ENCODE peak calls at places on chromosomes 7 and 10, in six cellular contexts. L is NCI-H2081; X is HuH-7; Q is frontal cortex; C is CD4-positive, alpha-beta memory T cell; N is ureter. Z is an unnamed sample.

GRCh38 chr10:60944159-60944909 is at the start of gene RHOBTB1:
- DNase-seq in L (peak), C (peak), N (peak), Q (peak), X (peak), Z (peak)

GRCh38 chr10:70592746-70593512 is 9.6 kb downstream of the PRF1 start:
- DNase-seq in X (no peak), Q (no peak), N (no peak), C (no peak), L (no peak), Z (no peak)

GRCh38 chr10:95819620-95820329 is 63.8 kb downstream of the ENTPD1 start:
- DNase-seq in X (no peak), C (no peak), Q (no peak), N (no peak), L (no peak), Z (no peak)

GRCh38 chr7:18573410-18574234 is 78.1 kb downstream of the HDAC9 start:
- DNase-seq in Q (no peak), N (no peak), C (no peak), L (no peak), X (no peak), Z (no peak)

GRCh38 chr7:116571037-116571436 is 46.2 kb downstream of the CAV1 start:
- DNase-seq in X (no peak), N (no peak), L (no peak), Q (no peak), C (no peak), Z (no peak)

GRCh38 chr7:145848691-145849090 is 267.9 kb upstream of the CNTNAP2 start:
- DNase-seq in N (no peak), X (peak), C (no peak), Q (no peak), L (peak), Z (no peak)

GRCh38 chr7:8078418-8078817 is 109.8 kb downstream of the GLCCI1 start:
- DNase-seq in N (no peak), Q (no peak), C (no peak), X (no peak), L (no peak), Z (no peak)

GRCh38 chr10:72740526-72740925 is 48.6 kb downstream of the MCU start:
- DNase-seq in C (no peak), Q (no peak), L (no peak), N (no peak), X (no peak), Z (no peak)

GRCh38 chr10:77989081-77989724 is 40.1 kb downstream of the POLR3A start:
- DNase-seq in C (no peak), X (no peak), L (no peak), Q (no peak), N (no peak), Z (no peak)

GRCh38 chr7:76262683-76263402 is 39.6 kb upstream of the HSPB1 start:
- DNase-seq in Q (peak), X (peak), L (peak), N (no peak), C (no peak), Z (no peak)

GRCh38 chr7:35424869-35425495 is 171.1 kb upstream of the TBX20 start:
- DNase-seq in Q (peak), L (peak), C (peak), N (no peak), X (peak), Z (peak)

GRCh38 chr7:114409750-114410149 is 4.9 kb upstream of the FOXP2 start:
- DNase-seq in C (no peak), Q (no peak), N (no peak), L (no peak), X (no peak), Z (no peak)

GRCh38 chr10:75868601-75869000 is 437.2 kb downstream of the LRMDA start:
- DNase-seq in L (no peak), Q (no peak), C (no peak), N (no peak), X (no peak), Z (no peak)

GRCh38 chr10:88076027-88076880 is 212.8 kb downstream of the PTEN start:
- DNase-seq in L (no peak), N (no peak), X (no peak), Q (no peak), C (no peak), Z (no peak)

GRCh38 chr10:47021850-47022249 is 110.6 kb downstream of the PTPN20 start:
- DNase-seq in N (peak), L (no peak), X (no peak), C (no peak), Q (peak), Z (no peak)

GRCh38 chr7:157009778-157010587 is 480 bp downstream of the MNX1 start:
- DNase-seq in Q (no peak), L (peak), N (no peak), X (no peak), C (no peak), Z (no peak)

GRCh38 chr10:9645404-9645803 is 1372.3 kb upstream of the CELF2 start:
- DNase-seq in N (no peak), Q (no peak), L (no peak), C (no peak), X (no peak), Z (no peak)

GRCh38 chr10:19049577-19049976 is 976 bp downstream of the MALRD1 start:
- DNase-seq in C (no peak), Q (no peak), X (no peak), L (no peak), N (no peak), Z (no peak)